ENCODE peak calls at places on chromosomes 6 and 20, in eight cellular contexts. One of them, this sample, is unnamed.

GRCh38 chr6:15371151-15371550 is 125.3 kb downstream of the JARID2 start:
- DNase-seq in pancreas: no peak
- DNase-seq in ascending aorta: no peak
- DNase-seq in colonic mucosa: no peak
- DNase-seq in CD8-positive, alpha-beta T cell: no peak
- DNase-seq in brain microvascular endothelial cell: no peak
- DNase-seq in Peyer's patch: no peak
- DNase-seq in heart left ventricle: no peak
- DNase-seq in this sample: no peak

GRCh38 chr6:27065183-27065582 is 182.3 kb upstream of the PRSS16 start:
- DNase-seq in pancreas: no peak
- DNase-seq in ascending aorta: no peak
- DNase-seq in colonic mucosa: no peak
- DNase-seq in CD8-positive, alpha-beta T cell: no peak
- DNase-seq in brain microvascular endothelial cell: no peak
- DNase-seq in Peyer's patch: no peak
- DNase-seq in heart left ventricle: no peak
- DNase-seq in this sample: no peak

GRCh38 chr20:19943021-19943659 is 74.0 kb upstream of the NAA20 start:
- DNase-seq in pancreas: no peak
- DNase-seq in ascending aorta: no peak
- DNase-seq in colonic mucosa: no peak
- DNase-seq in CD8-positive, alpha-beta T cell: no peak
- DNase-seq in brain microvascular endothelial cell: no peak
- DNase-seq in Peyer's patch: no peak
- DNase-seq in heart left ventricle: no peak
- DNase-seq in this sample: no peak

GRCh38 chr20:16810216-16810615 is 62.1 kb downstream of the OTOR start:
- DNase-seq in pancreas: no peak
- DNase-seq in ascending aorta: no peak
- DNase-seq in colonic mucosa: no peak
- DNase-seq in CD8-positive, alpha-beta T cell: no peak
- DNase-seq in brain microvascular endothelial cell: no peak
- DNase-seq in Peyer's patch: no peak
- DNase-seq in heart left ventricle: no peak
- DNase-seq in this sample: no peak

GRCh38 chr20:7152071-7152470 is 384.6 kb downstream of the BMP2 start:
- DNase-seq in pancreas: no peak
- DNase-seq in ascending aorta: no peak
- DNase-seq in colonic mucosa: no peak
- DNase-seq in CD8-positive, alpha-beta T cell: no peak
- DNase-seq in brain microvascular endothelial cell: no peak
- DNase-seq in Peyer's patch: no peak
- DNase-seq in heart left ventricle: no peak
- DNase-seq in this sample: no peak

GRCh38 chr20:59690976-59691375 is 86.6 kb downstream of the PHACTR3 start:
- DNase-seq in pancreas: no peak
- DNase-seq in ascending aorta: no peak
- DNase-seq in colonic mucosa: no peak
- DNase-seq in CD8-positive, alpha-beta T cell: no peak
- DNase-seq in brain microvascular endothelial cell: no peak
- DNase-seq in Peyer's patch: no peak
- DNase-seq in heart left ventricle: no peak
- DNase-seq in this sample: no peak

GRCh38 chr20:1307171-1307570 is 21.8 kb downstream of the SDCBP2 start:
- DNase-seq in pancreas: no peak
- DNase-seq in ascending aorta: no peak
- DNase-seq in colonic mucosa: no peak
- DNase-seq in CD8-positive, alpha-beta T cell: no peak
- DNase-seq in brain microvascular endothelial cell: no peak
- DNase-seq in Peyer's patch: peak; percentile 47
- DNase-seq in heart left ventricle: no peak
- DNase-seq in this sample: no peak

GRCh38 chr20:36932476-36933426 is 18.8 kb downstream of the SAMHD1 start:
- DNase-seq in pancreas: no peak
- DNase-seq in ascending aorta: no peak
- DNase-seq in colonic mucosa: no peak
- DNase-seq in CD8-positive, alpha-beta T cell: no peak
- DNase-seq in brain microvascular endothelial cell: no peak
- DNase-seq in Peyer's patch: no peak
- DNase-seq in heart left ventricle: no peak
- DNase-seq in this sample: no peak

GRCh38 chr6:160804639-160805038 is 102.6 kb downstream of the PLG start:
- DNase-seq in pancreas: no peak
- DNase-seq in ascending aorta: no peak
- DNase-seq in colonic mucosa: no peak
- DNase-seq in CD8-positive, alpha-beta T cell: no peak
- DNase-seq in brain microvascular endothelial cell: no peak
- DNase-seq in Peyer's patch: no peak
- DNase-seq in heart left ventricle: no peak
- DNase-seq in this sample: no peak

GRCh38 chr20:15487682-15488081 is 1085.6 kb downstream of the KIF16B start:
- DNase-seq in pancreas: no peak
- DNase-seq in ascending aorta: no peak
- DNase-seq in colonic mucosa: no peak
- DNase-seq in CD8-positive, alpha-beta T cell: no peak
- DNase-seq in brain microvascular endothelial cell: no peak
- DNase-seq in Peyer's patch: no peak
- DNase-seq in heart left ventricle: no peak
- DNase-seq in this sample: no peak

GRCh38 chr6:33105916-33106871 is 30.4 kb downstream of the HLA-DPB1 start:
- DNase-seq in pancreas: peak; percentile 48
- DNase-seq in ascending aorta: no peak
- DNase-seq in colonic mucosa: no peak
- DNase-seq in CD8-positive, alpha-beta T cell: no peak
- DNase-seq in brain microvascular endothelial cell: no peak
- DNase-seq in Peyer's patch: no peak
- DNase-seq in heart left ventricle: no peak
- DNase-seq in this sample: no peak

GRCh38 chr6:157670466-157671186 is 152.4 kb upstream of the SNX9 start:
- DNase-seq in pancreas: no peak
- DNase-seq in ascending aorta: no peak
- DNase-seq in colonic mucosa: peak; percentile 42
- DNase-seq in CD8-positive, alpha-beta T cell: no peak
- DNase-seq in brain microvascular endothelial cell: no peak
- DNase-seq in Peyer's patch: peak; percentile 18
- DNase-seq in heart left ventricle: no peak
- DNase-seq in this sample: no peak

GRCh38 chr6:9927271-9927670 is 487.6 kb downstream of the TFAP2A start:
- DNase-seq in pancreas: no peak
- DNase-seq in ascending aorta: no peak
- DNase-seq in colonic mucosa: no peak
- DNase-seq in CD8-positive, alpha-beta T cell: no peak
- DNase-seq in brain microvascular endothelial cell: no peak
- DNase-seq in Peyer's patch: no peak
- DNase-seq in heart left ventricle: no peak
- DNase-seq in this sample: no peak

GRCh38 chr6:164991573-164991972 is 317.8 kb downstream of the C6orf118 start:
- DNase-seq in pancreas: no peak
- DNase-seq in ascending aorta: no peak
- DNase-seq in colonic mucosa: no peak
- DNase-seq in CD8-positive, alpha-beta T cell: no peak
- DNase-seq in brain microvascular endothelial cell: no peak
- DNase-seq in Peyer's patch: no peak
- DNase-seq in heart left ventricle: no peak
- DNase-seq in this sample: no peak

GRCh38 chr20:49614338-49615050 is 46.6 kb upstream of the PTGIS start:
- DNase-seq in pancreas: no peak
- DNase-seq in ascending aorta: no peak
- DNase-seq in colonic mucosa: no peak
- DNase-seq in CD8-positive, alpha-beta T cell: no peak
- DNase-seq in brain microvascular endothelial cell: no peak
- DNase-seq in Peyer's patch: no peak
- DNase-seq in heart left ventricle: no peak
- DNase-seq in this sample: no peak

GRCh38 chr6:70956191-70956450 is 739 bp downstream of the B3GAT2 start:
- DNase-seq in pancreas: no peak
- DNase-seq in ascending aorta: no peak
- DNase-seq in colonic mucosa: no peak
- DNase-seq in CD8-positive, alpha-beta T cell: no peak
- DNase-seq in brain microvascular endothelial cell: no peak
- DNase-seq in Peyer's patch: no peak
- DNase-seq in heart left ventricle: no peak
- DNase-seq in this sample: no peak

GRCh38 chr6:11414564-11414963 is 123.0 kb upstream of the TMEM170B start:
- DNase-seq in pancreas: no peak
- DNase-seq in ascending aorta: no peak
- DNase-seq in colonic mucosa: no peak
- DNase-seq in CD8-positive, alpha-beta T cell: no peak
- DNase-seq in brain microvascular endothelial cell: no peak
- DNase-seq in Peyer's patch: no peak
- DNase-seq in heart left ventricle: no peak
- DNase-seq in this sample: no peak

GRCh38 chr6:117404548-117404947 is 21.2 kb downstream of the ROS1 start:
- DNase-seq in pancreas: no peak
- DNase-seq in ascending aorta: no peak
- DNase-seq in colonic mucosa: no peak
- DNase-seq in CD8-positive, alpha-beta T cell: no peak
- DNase-seq in brain microvascular endothelial cell: peak; percentile 22
- DNase-seq in Peyer's patch: no peak
- DNase-seq in heart left ventricle: no peak
- DNase-seq in this sample: no peak

DNA sequence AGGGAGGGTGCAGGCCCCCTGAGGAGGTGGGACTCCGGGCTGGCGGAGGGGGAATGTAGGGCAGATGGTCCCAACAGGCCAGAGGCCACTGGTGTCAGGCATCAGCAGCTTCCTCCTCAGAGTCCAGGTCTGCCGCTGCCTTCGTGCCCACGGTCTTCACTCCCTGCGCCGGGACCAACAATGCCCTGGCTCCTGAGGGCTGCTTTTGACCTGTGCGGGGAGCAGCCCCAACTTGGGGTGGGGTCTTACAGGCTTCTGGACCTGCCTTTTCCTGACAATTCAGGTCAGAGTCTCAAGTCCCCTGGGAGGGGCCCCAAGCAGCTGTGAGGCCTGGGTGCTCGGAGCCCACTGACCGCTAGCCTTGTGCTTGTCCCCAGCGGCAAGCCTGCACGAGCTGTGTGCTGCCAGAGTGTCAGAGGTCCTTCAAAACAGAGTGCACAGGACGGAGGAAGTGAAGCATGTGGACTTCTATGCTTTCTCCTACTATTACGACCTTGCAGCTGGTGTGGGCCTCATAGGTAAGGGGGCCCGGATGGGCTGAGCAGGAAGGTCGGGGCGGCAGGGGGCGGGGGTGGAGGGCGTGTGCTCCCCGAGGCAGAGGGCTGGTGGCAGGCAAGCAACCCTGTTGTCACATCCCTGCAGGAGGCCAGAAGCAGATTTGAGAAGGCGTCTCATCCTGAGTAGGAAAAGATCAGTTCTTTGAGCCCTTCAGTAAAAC is 25.3 kb upstream of the PYGB start:
- DNase-seq in pancreas: no peak
- DNase-seq in ascending aorta: no peak
- DNase-seq in colonic mucosa: no peak
- DNase-seq in CD8-positive, alpha-beta T cell: no peak
- DNase-seq in brain microvascular endothelial cell: no peak
- DNase-seq in Peyer's patch: no peak
- DNase-seq in heart left ventricle: no peak
- DNase-seq in this sample: no peak
- H3K27ac ChIP-seq in pancreas: no peak overlapping the region
- H3K27ac ChIP-seq in ascending aorta: no peak overlapping the region
- H3K27ac ChIP-seq in colonic mucosa: peak overlapping the region; percentile 36
- H3K27ac ChIP-seq in CD8-positive, alpha-beta T cell: no peak overlapping the region
- H3K27ac ChIP-seq in brain microvascular endothelial cell: peak overlapping the region; percentile 79
- H3K27ac ChIP-seq in Peyer's patch: peak overlapping the region; percentile 1
- H3K27ac ChIP-seq in heart left ventricle: peak overlapping the region; percentile 96
- H3K27ac ChIP-seq in this sample: no peak overlapping the region

DNA sequence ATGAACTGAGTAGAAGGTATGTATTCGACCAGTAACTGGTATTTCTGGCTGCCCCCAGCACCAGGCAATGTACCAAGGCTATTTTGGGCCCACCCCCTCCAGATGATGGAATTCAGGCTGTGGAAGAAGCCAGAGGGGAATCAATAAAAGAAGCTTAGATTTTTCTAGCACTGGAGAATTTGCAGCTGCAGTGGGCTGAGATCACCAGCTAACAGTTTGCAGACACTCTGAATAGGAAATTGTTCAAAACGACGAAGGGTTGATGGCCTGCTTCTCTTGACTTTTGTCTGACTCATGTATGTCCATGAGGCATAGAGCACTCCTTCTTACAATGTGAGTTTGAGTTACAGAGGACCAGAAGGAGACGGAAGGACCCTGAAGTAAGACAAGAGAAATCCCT is 32.4 kb upstream of the FBXO9 start:
- DNase-seq in pancreas: no peak
- DNase-seq in ascending aorta: no peak
- DNase-seq in colonic mucosa: no peak
- DNase-seq in CD8-positive, alpha-beta T cell: no peak
- DNase-seq in brain microvascular endothelial cell: no peak
- DNase-seq in Peyer's patch: no peak
- DNase-seq in heart left ventricle: no peak
- DNase-seq in this sample: no peak
- H3K36me3 ChIP-seq in pancreas: peaks cover 32% of the 10 kb centered on the region
- H3K36me3 ChIP-seq in ascending aorta: peaks cover 19% of the 10 kb centered on the region
- H3K36me3 ChIP-seq in colonic mucosa: peaks cover 5% of the 10 kb centered on the region
- H3K36me3 ChIP-seq in CD8-positive, alpha-beta T cell: peaks cover 23% of the 10 kb centered on the region
- H3K36me3 ChIP-seq in brain microvascular endothelial cell: peaks cover 3% of the 10 kb centered on the region
- H3K36me3 ChIP-seq in Peyer's patch: peaks cover 62% of the 10 kb centered on the region
- H3K36me3 ChIP-seq in heart left ventricle: peaks cover 4% of the 10 kb centered on the region
- H3K36me3 ChIP-seq in this sample: no peaks in the 10 kb centered on the region

GRCh38 chr6:111573892-111574800 is 31.5 kb downstream of the TRAF3IP2 start:
- DNase-seq in pancreas: no peak
- DNase-seq in ascending aorta: peak; percentile 83
- DNase-seq in colonic mucosa: no peak
- DNase-seq in CD8-positive, alpha-beta T cell: no peak
- DNase-seq in brain microvascular endothelial cell: peak; percentile 80
- DNase-seq in Peyer's patch: no peak
- DNase-seq in heart left ventricle: peak; percentile 56
- DNase-seq in this sample: no peak
- H3K27ac ChIP-seq in pancreas: no peak overlapping the region
- H3K27ac ChIP-seq in ascending aorta: peak overlapping the region; percentile 64
- H3K27ac ChIP-seq in colonic mucosa: peak overlapping the region; percentile 35
- H3K27ac ChIP-seq in CD8-positive, alpha-beta T cell: no peak overlapping the region
- H3K27ac ChIP-seq in brain microvascular endothelial cell: peak overlapping the region; percentile 76
- H3K27ac ChIP-seq in Peyer's patch: peak overlapping the region; percentile 60
- H3K27ac ChIP-seq in heart left ventricle: peak overlapping the region; percentile 66
- H3K27ac ChIP-seq in this sample: no peak overlapping the region

GRCh38 chr6:20540683-20541082 is 6.4 kb downstream of the CDKAL1 start:
- DNase-seq in pancreas: no peak
- DNase-seq in ascending aorta: no peak
- DNase-seq in colonic mucosa: no peak
- DNase-seq in CD8-positive, alpha-beta T cell: no peak
- DNase-seq in brain microvascular endothelial cell: peak; percentile 25
- DNase-seq in Peyer's patch: no peak
- DNase-seq in heart left ventricle: no peak
- DNase-seq in this sample: no peak
- H3K36me3 ChIP-seq in pancreas: no peaks in the 10 kb centered on the region
- H3K36me3 ChIP-seq in ascending aorta: peaks cover 11% of the 10 kb centered on the region
- H3K36me3 ChIP-seq in colonic mucosa: no peaks in the 10 kb centered on the region
- H3K36me3 ChIP-seq in CD8-positive, alpha-beta T cell: peaks cover 5% of the 10 kb centered on the region
- H3K36me3 ChIP-seq in brain microvascular endothelial cell: peaks cover 4% of the 10 kb centered on the region
- H3K36me3 ChIP-seq in Peyer's patch: peaks cover 8% of the 10 kb centered on the region
- H3K36me3 ChIP-seq in heart left ventricle: no peaks in the 10 kb centered on the region
- H3K36me3 ChIP-seq in this sample: no peaks in the 10 kb centered on the region